ENCODE peak calls at places on chromosome 1, in four cellular contexts. One of them, this sample, is unnamed.

GRCh38 chr1:191608367-191608766 is 549.9 kb upstream of the RGS18 start:
- DNase-seq in A673: no peak
- DNase-seq in AG04450: no peak
- DNase-seq in substantia nigra: no peak
- DNase-seq in this sample: no peak

GRCh38 chr1:241821363-241821762 is 26.6 kb upstream of the EXO1 start:
- DNase-seq in A673: no peak
- DNase-seq in AG04450: no peak
- DNase-seq in substantia nigra: no peak
- DNase-seq in this sample: no peak

GRCh38 chr1:182441719-182442118 is 8.2 kb upstream of the RGSL1 start:
- DNase-seq in AG04450: no peak
- DNase-seq in A673: no peak
- DNase-seq in substantia nigra: no peak
- DNase-seq in this sample: no peak

GRCh38 chr1:26602378-26602959 is 72.9 kb downstream of the RPS6KA1 start:
- DNase-seq in substantia nigra: no peak
- DNase-seq in A673: peak
- DNase-seq in AG04450: no peak
- DNase-seq in this sample: no peak

GRCh38 chr1:54199765-54200518 is at the start of the genes CYB5RL and MRPL37:
- DNase-seq in substantia nigra: peak
- DNase-seq in A673: peak
- DNase-seq in AG04450: peak
- DNase-seq in this sample: peak

GRCh38 chr1:170168263-170168662 is 22.5 kb downstream of the NTMT2 start:
- DNase-seq in AG04450: peak
- DNase-seq in substantia nigra: no peak
- DNase-seq in A673: peak
- DNase-seq in this sample: no peak

GRCh38 chr1:44293761-44294315 is 61.2 kb downstream of the ERI3 start:
- DNase-seq in A673: no peak
- DNase-seq in substantia nigra: no peak
- DNase-seq in AG04450: no peak
- DNase-seq in this sample: no peak

GRCh38 chr1:13517193-13517812 is 3.5 kb upstream of the LRRC38 start:
- DNase-seq in AG04450: no peak
- DNase-seq in substantia nigra: peak
- DNase-seq in A673: peak
- DNase-seq in this sample: no peak

GRCh38 chr1:67201891-67202290 is 35.6 kb downstream of the IL23R start:
- DNase-seq in A673: no peak
- DNase-seq in substantia nigra: no peak
- DNase-seq in AG04450: no peak
- DNase-seq in this sample: no peak